ENCODE peak calls at places on chromosomes 13 and 19, in five cellular contexts. One of them, this sample, is unnamed.

GRCh38 chr13:30037766-30038165 is 187.3 kb upstream of the UBL3 start:
- DNase-seq in activated gamma-delta T cell: no peak
- DNase-seq in AG08396: no peak
- DNase-seq in B cell: no peak
- DNase-seq in stomach: no peak
- DNase-seq in this sample: no peak

GRCh38 chr13:73110814-73111213 is 52.0 kb downstream of the KLF5 start:
- DNase-seq in activated gamma-delta T cell: no peak
- DNase-seq in AG08396: no peak
- DNase-seq in B cell: no peak
- DNase-seq in stomach: no peak
- DNase-seq in this sample: no peak

GRCh38 chr19:12694641-12695040 is 1.8 kb downstream of the FBXW9 start:
- DNase-seq in activated gamma-delta T cell: no peak
- DNase-seq in AG08396: no peak
- DNase-seq in B cell: no peak
- DNase-seq in stomach: no peak
- DNase-seq in this sample: no peak

GRCh38 chr19:35977446-35978222 is 17.4 kb upstream of the SDHAF1 start:
- DNase-seq in activated gamma-delta T cell: no peak
- DNase-seq in AG08396: no peak
- DNase-seq in B cell: no peak
- DNase-seq in stomach: no peak
- DNase-seq in this sample: no peak

GRCh38 chr13:94558721-94559120 is 37.2 kb downstream of the TGDS start:
- DNase-seq in activated gamma-delta T cell: no peak
- DNase-seq in AG08396: no peak
- DNase-seq in B cell: no peak
- DNase-seq in stomach: no peak
- DNase-seq in this sample: no peak

GRCh38 chr13:73602295-73602694 is 531.9 kb downstream of the KLF12 start:
- DNase-seq in activated gamma-delta T cell: no peak
- DNase-seq in AG08396: no peak
- DNase-seq in B cell: no peak
- DNase-seq in stomach: no peak
- DNase-seq in this sample: no peak

GRCh38 chr13:66139701-66140100 is 1090.4 kb downstream of the PCDH9 start:
- DNase-seq in activated gamma-delta T cell: no peak
- DNase-seq in AG08396: no peak
- DNase-seq in B cell: no peak
- DNase-seq in stomach: no peak
- DNase-seq in this sample: no peak

GRCh38 chr19:55611300-55611982 is 6.0 kb downstream of the ZNF865 start:
- DNase-seq in activated gamma-delta T cell: no peak
- DNase-seq in AG08396: no peak
- DNase-seq in B cell: no peak
- DNase-seq in stomach: no peak
- DNase-seq in this sample: no peak

GRCh38 chr19:9352505-9352904 is 10.3 kb upstream of the ZNF177 start:
- DNase-seq in activated gamma-delta T cell: no peak
- DNase-seq in AG08396: no peak
- DNase-seq in B cell: no peak
- DNase-seq in stomach: no peak
- DNase-seq in this sample: no peak

GRCh38 chr13:38382946-38383345 is 33.3 kb downstream of the UFM1 start:
- DNase-seq in activated gamma-delta T cell: no peak
- DNase-seq in AG08396: no peak
- DNase-seq in B cell: no peak
- DNase-seq in stomach: no peak
- DNase-seq in this sample: no peak

GRCh38 chr19:33831835-33832234 is 35.2 kb downstream of the KCTD15 start:
- DNase-seq in activated gamma-delta T cell: no peak
- DNase-seq in AG08396: no peak
- DNase-seq in B cell: no peak
- DNase-seq in stomach: no peak
- DNase-seq in this sample: no peak

GRCh38 chr13:40968416-40969000 is 50.6 kb downstream of the ELF1 start:
- DNase-seq in activated gamma-delta T cell: no peak
- DNase-seq in AG08396: no peak
- DNase-seq in B cell: no peak
- DNase-seq in stomach: no peak
- DNase-seq in this sample: no peak

GRCh38 chr13:112688560-112689497 is 1.0 kb upstream of the ATP11A start:
- DNase-seq in activated gamma-delta T cell: no peak
- DNase-seq in AG08396: no peak
- DNase-seq in B cell: no peak
- DNase-seq in stomach: peak; percentile 40
- DNase-seq in this sample: peak; percentile 70

GRCh38 chr19:12948597-12949362 is 3.1 kb downstream of the RAD23A start:
- DNase-seq in activated gamma-delta T cell: no peak
- DNase-seq in AG08396: no peak
- DNase-seq in B cell: no peak
- DNase-seq in stomach: no peak
- DNase-seq in this sample: no peak

GRCh38 chr13:26525528-26525927 is 32.0 kb upstream of the WASF3 start:
- DNase-seq in activated gamma-delta T cell: no peak
- DNase-seq in AG08396: no peak
- DNase-seq in B cell: no peak
- DNase-seq in stomach: no peak
- DNase-seq in this sample: no peak

GRCh38 chr19:2811221-2811722 is 8.4 kb upstream of the ZNF554 start:
- DNase-seq in activated gamma-delta T cell: no peak
- DNase-seq in AG08396: no peak
- DNase-seq in B cell: no peak
- DNase-seq in stomach: no peak
- DNase-seq in this sample: no peak

GRCh38 chr13:101306773-101307172 is 109.5 kb downstream of the NALCN start:
- DNase-seq in activated gamma-delta T cell: no peak
- DNase-seq in AG08396: no peak
- DNase-seq in B cell: no peak
- DNase-seq in stomach: no peak
- DNase-seq in this sample: no peak

GRCh38 chr13:46641274-46642081 is 88.5 kb downstream of the LRCH1 start:
- DNase-seq in activated gamma-delta T cell: no peak
- DNase-seq in AG08396: no peak
- DNase-seq in B cell: no peak
- DNase-seq in stomach: peak; percentile 51
- DNase-seq in this sample: no peak

GRCh38 chr13:113407531-113408393 is 43.8 kb upstream of the GRTP1 start:
- DNase-seq in activated gamma-delta T cell: no peak
- DNase-seq in AG08396: no peak
- DNase-seq in B cell: no peak
- DNase-seq in stomach: no peak
- DNase-seq in this sample: no peak

GRCh38 chr19:8238251-8238650 is 29.1 kb downstream of the CERS4 start:
- DNase-seq in activated gamma-delta T cell: no peak
- DNase-seq in AG08396: no peak
- DNase-seq in B cell: no peak
- DNase-seq in stomach: no peak
- DNase-seq in this sample: no peak